ENCODE peak calls at places on chromosome 16, in six cellular contexts. One of them, this sample, is unnamed.

GRCh38 chr16:2912330-2913199 is 834 bp downstream of the FLYWCH1 start:
- DNase-seq in mesenchymal stem cell: peak
- DNase-seq in fibroblast of lung: peak
- DNase-seq in SK-N-SH: peak
- DNase-seq in HepG2: peak
- DNase-seq in adipocyte: peak
- DNase-seq in this sample: peak

GRCh38 chr16:9102943-9103342 is 11.5 kb downstream of the HAPSTR1 start:
- DNase-seq in adipocyte: no peak
- DNase-seq in mesenchymal stem cell: no peak
- DNase-seq in SK-N-SH: no peak
- DNase-seq in HepG2: no peak
- DNase-seq in fibroblast of lung: no peak
- DNase-seq in this sample: no peak

GRCh38 chr16:27308792-27309191 is 5.0 kb upstream of the IL4R start:
- DNase-seq in HepG2: no peak
- DNase-seq in mesenchymal stem cell: no peak
- DNase-seq in fibroblast of lung: no peak
- DNase-seq in adipocyte: no peak
- DNase-seq in SK-N-SH: no peak
- DNase-seq in this sample: no peak

GRCh38 chr16:83705856-83706255 is 101.9 kb upstream of the HSBP1 start:
- DNase-seq in fibroblast of lung: no peak
- DNase-seq in mesenchymal stem cell: peak
- DNase-seq in HepG2: no peak
- DNase-seq in adipocyte: peak
- DNase-seq in SK-N-SH: no peak
- DNase-seq in this sample: peak

GRCh38 chr16:81369888-81370504 is 55.2 kb downstream of the GAN start:
- DNase-seq in adipocyte: no peak
- DNase-seq in SK-N-SH: no peak
- DNase-seq in HepG2: no peak
- DNase-seq in fibroblast of lung: no peak
- DNase-seq in mesenchymal stem cell: no peak
- DNase-seq in this sample: no peak

GRCh38 chr16:71442041-71442440 is at the start of gene TLE7:
- DNase-seq in mesenchymal stem cell: no peak
- DNase-seq in HepG2: no peak
- DNase-seq in fibroblast of lung: no peak
- DNase-seq in SK-N-SH: no peak
- DNase-seq in adipocyte: no peak
- DNase-seq in this sample: no peak

GRCh38 chr16:86577314-86577971 is 906 bp upstream of the FOXL1 start:
- DNase-seq in HepG2: no peak
- DNase-seq in adipocyte: no peak
- DNase-seq in SK-N-SH: no peak
- DNase-seq in fibroblast of lung: peak
- DNase-seq in mesenchymal stem cell: peak
- DNase-seq in this sample: peak

GRCh38 chr16:89720520-89720858 is 209 bp downstream of the VPS9D1 start:
- DNase-seq in fibroblast of lung: peak
- DNase-seq in mesenchymal stem cell: peak
- DNase-seq in SK-N-SH: peak
- DNase-seq in HepG2: peak
- DNase-seq in adipocyte: no peak
- DNase-seq in this sample: no peak

GRCh38 chr16:75250809-75251279 is 580 bp downstream of the BCAR1 start:
- DNase-seq in mesenchymal stem cell: peak
- DNase-seq in SK-N-SH: peak
- DNase-seq in HepG2: peak
- DNase-seq in fibroblast of lung: no peak
- DNase-seq in adipocyte: peak
- DNase-seq in this sample: no peak

GRCh38 chr16:52191533-52192134 is 355.3 kb downstream of the TOX3 start:
- DNase-seq in fibroblast of lung: peak
- DNase-seq in SK-N-SH: peak
- DNase-seq in mesenchymal stem cell: peak
- DNase-seq in adipocyte: peak
- DNase-seq in HepG2: peak
- DNase-seq in this sample: peak

GRCh38 chr16:70428178-70428998 is 10.5 kb downstream of the ST3GAL2 start:
- DNase-seq in HepG2: peak
- DNase-seq in mesenchymal stem cell: peak
- DNase-seq in adipocyte: peak
- DNase-seq in fibroblast of lung: peak
- DNase-seq in SK-N-SH: peak
- DNase-seq in this sample: peak

GRCh38 chr16:25692734-25693508 is 1.2 kb downstream of the HS3ST4 start:
- DNase-seq in mesenchymal stem cell: no peak
- DNase-seq in adipocyte: no peak
- DNase-seq in HepG2: no peak
- DNase-seq in SK-N-SH: peak
- DNase-seq in fibroblast of lung: no peak
- DNase-seq in this sample: no peak

GRCh38 chr16:82509636-82510035 is 117.1 kb upstream of the CDH13 start:
- DNase-seq in SK-N-SH: no peak
- DNase-seq in mesenchymal stem cell: no peak
- DNase-seq in HepG2: no peak
- DNase-seq in fibroblast of lung: no peak
- DNase-seq in adipocyte: no peak
- DNase-seq in this sample: peak

GRCh38 chr16:19114359-19115147 is 789 bp downstream of the ITPRIPL2 start:
- DNase-seq in SK-N-SH: peak
- DNase-seq in HepG2: no peak
- DNase-seq in fibroblast of lung: peak
- DNase-seq in mesenchymal stem cell: peak
- DNase-seq in adipocyte: peak
- DNase-seq in this sample: peak

GRCh38 chr16:2475413-2476344 is 752 bp downstream of the TBC1D24 start:
- DNase-seq in adipocyte: peak
- DNase-seq in SK-N-SH: peak
- DNase-seq in mesenchymal stem cell: no peak
- DNase-seq in fibroblast of lung: no peak
- DNase-seq in HepG2: no peak
- DNase-seq in this sample: no peak

GRCh38 chr16:84155226-84155625 is 10.1 kb downstream of the DNAAF1 start:
- DNase-seq in HepG2: no peak
- DNase-seq in mesenchymal stem cell: no peak
- DNase-seq in adipocyte: no peak
- DNase-seq in SK-N-SH: no peak
- DNase-seq in fibroblast of lung: no peak
- DNase-seq in this sample: no peak

GRCh38 chr16:89711601-89712475 is 8.9 kb downstream of the VPS9D1 start:
- DNase-seq in fibroblast of lung: peak
- DNase-seq in HepG2: no peak
- DNase-seq in SK-N-SH: peak
- DNase-seq in adipocyte: peak
- DNase-seq in mesenchymal stem cell: peak
- DNase-seq in this sample: no peak

GRCh38 chr16:81696959-81697293 is 82.2 kb upstream of the PLCG2 start:
- DNase-seq in HepG2: no peak
- DNase-seq in SK-N-SH: no peak
- DNase-seq in adipocyte: no peak
- DNase-seq in mesenchymal stem cell: no peak
- DNase-seq in fibroblast of lung: no peak
- DNase-seq in this sample: no peak

GRCh38 chr16:1946495-1947368 is 3.7 kb upstream of the MSRB1 start:
- DNase-seq in SK-N-SH: no peak
- DNase-seq in adipocyte: no peak
- DNase-seq in mesenchymal stem cell: no peak
- DNase-seq in fibroblast of lung: no peak
- DNase-seq in HepG2: no peak
- DNase-seq in this sample: no peak

DNA sequence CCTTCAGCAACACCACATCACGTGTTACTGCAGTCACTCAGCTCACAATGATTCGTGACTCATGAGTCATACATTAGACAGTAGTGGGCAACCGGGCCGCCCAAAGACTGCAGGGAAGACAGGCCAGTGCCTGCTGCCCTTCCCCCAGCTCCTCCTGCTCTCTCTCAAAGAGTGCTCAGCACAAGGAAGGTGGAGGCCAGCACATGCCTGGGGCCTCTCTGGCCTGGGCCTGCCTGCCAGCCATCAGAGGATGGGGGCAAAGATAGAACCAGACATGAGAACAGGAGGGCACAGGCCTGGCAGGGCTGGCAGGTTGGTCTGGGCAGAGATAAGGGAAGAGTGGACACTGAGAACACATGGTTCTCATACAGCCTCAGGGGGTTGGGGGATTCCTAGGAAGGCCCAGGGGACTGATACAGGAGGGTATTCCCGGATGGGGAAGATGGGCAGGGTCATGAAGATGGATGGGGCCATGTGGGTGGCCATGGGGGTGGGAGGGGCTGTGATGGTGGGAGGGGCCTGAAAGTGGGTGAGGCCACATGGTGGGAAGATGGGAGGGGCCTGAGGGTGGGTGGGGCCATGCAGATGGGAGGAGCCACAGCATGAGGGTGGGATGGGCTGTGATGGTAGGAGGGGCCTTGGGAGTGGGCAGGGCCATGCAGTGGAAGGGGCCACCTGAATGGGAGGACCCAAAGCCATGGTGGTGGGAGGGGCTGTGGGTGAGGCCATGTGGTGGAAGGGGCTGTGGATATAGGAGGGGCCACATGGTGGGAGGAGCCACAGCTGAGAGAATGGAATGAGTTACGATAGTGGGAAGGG is 29.0 kb downstream of the KATNB1 start:
- DNase-seq in fibroblast of lung: peak
- DNase-seq in HepG2: peak
- DNase-seq in SK-N-SH: peak
- DNase-seq in mesenchymal stem cell: peak
- DNase-seq in adipocyte: peak
- DNase-seq in this sample: peak
- H3K9ac ChIP-seq in fibroblast of lung: no peak
- H3K9ac ChIP-seq in HepG2: no peak
- H3K9ac ChIP-seq in SK-N-SH: peak
- H3K9ac ChIP-seq in mesenchymal stem cell: peak
- H3K9ac ChIP-seq in adipocyte: no peak
- H3K9ac ChIP-seq in this sample: peak

DNA sequence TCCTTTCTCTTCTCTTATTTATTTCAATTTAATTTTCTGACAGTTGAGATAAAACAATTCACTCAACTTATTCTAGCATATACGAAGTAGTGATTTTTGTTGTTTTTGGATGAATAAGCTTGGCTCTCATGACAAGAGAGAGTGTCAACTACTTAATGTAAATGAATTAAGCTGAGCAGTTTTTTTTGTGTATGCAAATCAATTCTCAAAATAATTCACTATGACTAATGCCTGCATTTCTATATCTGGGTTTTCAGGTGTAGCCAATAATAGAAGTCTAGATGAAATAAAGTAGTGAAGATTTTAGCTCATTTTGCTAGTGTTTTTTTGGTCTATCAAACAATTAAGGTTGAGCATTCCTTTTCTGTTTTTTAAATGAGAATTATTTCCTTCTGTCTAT is 1354.0 kb downstream of the CDH8 start:
- DNase-seq in HepG2: no peak
- DNase-seq in fibroblast of lung: no peak
- DNase-seq in SK-N-SH: no peak
- DNase-seq in adipocyte: no peak
- DNase-seq in mesenchymal stem cell: no peak
- DNase-seq in this sample: no peak
- H3K9ac ChIP-seq in HepG2: no peak
- H3K9ac ChIP-seq in fibroblast of lung: no peak
- H3K9ac ChIP-seq in SK-N-SH: no peak
- H3K9ac ChIP-seq in adipocyte: no peak
- H3K9ac ChIP-seq in mesenchymal stem cell: no peak
- H3K9ac ChIP-seq in this sample: no peak

GRCh38 chr16:20906225-20906870 is 5.8 kb downstream of the LYRM1 start:
- DNase-seq in fibroblast of lung: peak
- DNase-seq in mesenchymal stem cell: peak
- DNase-seq in HepG2: no peak
- DNase-seq in adipocyte: peak
- DNase-seq in SK-N-SH: no peak
- DNase-seq in this sample: peak

GRCh38 chr16:20915733-20916132 is 15.2 kb downstream of the LYRM1 start:
- DNase-seq in mesenchymal stem cell: no peak
- DNase-seq in HepG2: no peak
- DNase-seq in SK-N-SH: no peak
- DNase-seq in adipocyte: no peak
- DNase-seq in fibroblast of lung: no peak
- DNase-seq in this sample: no peak

GRCh38 chr16:20906871-20907255 is 6.3 kb downstream of the LYRM1 start:
- DNase-seq in fibroblast of lung: peak
- DNase-seq in SK-N-SH: no peak
- DNase-seq in mesenchymal stem cell: no peak
- DNase-seq in HepG2: no peak
- DNase-seq in adipocyte: no peak
- DNase-seq in this sample: no peak

GRCh38 chr16:20911361-20911760 is 10.8 kb downstream of the LYRM1 start:
- DNase-seq in HepG2: no peak
- DNase-seq in fibroblast of lung: peak
- DNase-seq in mesenchymal stem cell: peak
- DNase-seq in SK-N-SH: no peak
- DNase-seq in adipocyte: no peak
- DNase-seq in this sample: no peak

GRCh38 chr16:20910781-20911321 is 10.3 kb downstream of the LYRM1 start:
- DNase-seq in fibroblast of lung: peak
- DNase-seq in SK-N-SH: no peak
- DNase-seq in mesenchymal stem cell: peak
- DNase-seq in adipocyte: peak
- DNase-seq in HepG2: no peak
- DNase-seq in this sample: peak
- H3K9ac ChIP-seq in fibroblast of lung: peak
- H3K9ac ChIP-seq in SK-N-SH: peak
- H3K9ac ChIP-seq in mesenchymal stem cell: peak
- H3K9ac ChIP-seq in adipocyte: peak
- H3K9ac ChIP-seq in HepG2: no peak
- H3K9ac ChIP-seq in this sample: peak

GRCh38 chr16:12344577-12345343 is 368.2 kb downstream of the SNX29 start:
- DNase-seq in SK-N-SH: no peak
- DNase-seq in mesenchymal stem cell: no peak
- DNase-seq in adipocyte: no peak
- DNase-seq in fibroblast of lung: no peak
- DNase-seq in HepG2: no peak
- DNase-seq in this sample: no peak

GRCh38 chr16:12345349-12345748 is 368.8 kb downstream of the SNX29 start:
- DNase-seq in mesenchymal stem cell: no peak
- DNase-seq in fibroblast of lung: no peak
- DNase-seq in adipocyte: no peak
- DNase-seq in SK-N-SH: no peak
- DNase-seq in HepG2: no peak
- DNase-seq in this sample: no peak

GRCh38 chr16:12341423-12341822 is 364.9 kb downstream of the SNX29 start:
- DNase-seq in adipocyte: peak
- DNase-seq in mesenchymal stem cell: peak
- DNase-seq in HepG2: peak
- DNase-seq in SK-N-SH: no peak
- DNase-seq in fibroblast of lung: peak
- DNase-seq in this sample: peak

GRCh38 chr16:12341966-12342365 is 365.4 kb downstream of the SNX29 start:
- DNase-seq in mesenchymal stem cell: peak
- DNase-seq in fibroblast of lung: no peak
- DNase-seq in SK-N-SH: no peak
- DNase-seq in adipocyte: no peak
- DNase-seq in HepG2: no peak
- DNase-seq in this sample: no peak

DNA sequence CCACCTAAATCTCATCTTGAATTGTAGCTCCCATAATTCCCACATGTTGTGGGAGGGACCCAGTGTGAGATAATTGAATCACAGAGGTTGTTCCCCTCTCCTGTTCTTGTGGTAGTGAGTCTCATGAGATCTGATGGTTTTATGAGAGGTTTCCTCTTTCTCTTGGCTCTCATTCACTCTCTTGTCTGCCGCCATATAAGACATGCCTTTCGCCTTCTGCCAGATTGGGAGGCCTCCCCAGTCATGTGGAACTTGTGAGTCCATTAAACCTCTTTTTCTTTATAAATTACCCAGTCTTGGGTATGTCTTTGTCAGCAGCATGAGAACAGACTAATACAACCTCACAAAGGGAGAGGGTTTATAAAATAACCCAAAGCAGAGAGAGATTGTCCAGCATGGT is 367.4 kb downstream of the SNX29 start:
- DNase-seq in HepG2: no peak
- DNase-seq in adipocyte: no peak
- DNase-seq in mesenchymal stem cell: no peak
- DNase-seq in SK-N-SH: no peak
- DNase-seq in fibroblast of lung: no peak
- DNase-seq in this sample: no peak
- H3K9ac ChIP-seq in HepG2: no peak
- H3K9ac ChIP-seq in adipocyte: no peak
- H3K9ac ChIP-seq in mesenchymal stem cell: no peak
- H3K9ac ChIP-seq in SK-N-SH: no peak
- H3K9ac ChIP-seq in fibroblast of lung: no peak
- H3K9ac ChIP-seq in this sample: no peak

This sample was measured in astrocyte.